ENCODE peak calls at places on chromosomes 16 and 17, in nine cellular contexts. Q is foreskin keratinocyte; M is pancreas; O is left cardiac atrium; R is activated CD8-positive, alpha-beta memory T cell treated with anti-CD3 and anti-CD28 coated beads, Interleukin-2, amount 10 ng/mL, durations not matched to agents 7 days and 5 days; D is left colon; L is heart right ventricle; K is RWPE2; W is lower lobe of right lung. F is an unnamed sample.

GRCh38 chr16:22397459-22397858 is 23.0 kb upstream of the CDR2 start:
- ATAC-seq in K (peak; percentile 92), R (no peak), O (no peak), M (no peak), L (no peak), D (no peak), Q (no peak), W (no peak), F (no peak)

GRCh38 chr17:8091033-8091687 is 3.6 kb upstream of the ALOX12B start:
- ATAC-seq in M (no peak), Q (peak; percentile 21), K (no peak), R (no peak), D (no peak), O (no peak), W (no peak), L (no peak), F (peak; percentile 90)

GRCh38 chr17:27558842-27559505 is 72.0 kb upstream of the LGALS9 start:
- ATAC-seq in K (no peak), M (peak; percentile 15), W (peak; percentile 50), Q (no peak), R (no peak), O (no peak), L (no peak), D (peak; percentile 75), F (no peak)

GRCh38 chr16:49528035-49528434 is 154.4 kb downstream of the C16orf78 start:
- ATAC-seq in K (peak; percentile 70), R (no peak), O (peak; percentile 57), W (no peak), M (no peak), D (no peak), Q (peak; percentile 16), L (no peak), F (no peak)

GRCh38 chr16:11063432-11064201 is 119.3 kb downstream of the CLEC16A start:
- ATAC-seq in R (no peak), W (no peak), K (no peak), L (no peak), M (no peak), D (no peak), O (no peak), Q (no peak), F (no peak)

GRCh38 chr17:43531082-43531378 is 15.1 kb downstream of the ETV4 start:
- ATAC-seq in Q (no peak), O (no peak), D (no peak), M (peak; percentile 3), L (no peak), W (no peak), K (no peak), R (no peak), F (no peak)

GRCh38 chr16:29662729-29663019 is 373 bp upstream of the SPN start:
- ATAC-seq in R (peak; percentile 43), O (no peak), L (no peak), M (no peak), Q (no peak), D (no peak), K (no peak), W (no peak), F (no peak)

GRCh38 chr17:72107100-72107499 is 13.7 kb upstream of the SOX9 start:
- ATAC-seq in L (no peak), D (no peak), Q (no peak), W (no peak), R (no peak), O (no peak), M (no peak), K (no peak), F (no peak)

GRCh38 chr16:49958474-49958873 is 66.6 kb upstream of the CNEP1R1 start:
- ATAC-seq in W (peak; percentile 81), M (no peak), L (no peak), R (no peak), D (no peak), K (no peak), Q (no peak), O (no peak), F (no peak)

GRCh38 chr16:82980810-82981209 is 354.0 kb downstream of the CDH13 start:
- ATAC-seq in L (no peak), M (no peak), W (no peak), O (no peak), Q (no peak), K (no peak), R (no peak), D (no peak), F (no peak)

GRCh38 chr17:66006654-66007053 is 185.3 kb downstream of the CEP112 start:
- ATAC-seq in L (no peak), M (no peak), W (no peak), K (no peak), R (no peak), D (no peak), Q (no peak), O (no peak), F (no peak)

GRCh38 chr17:9003355-9004131 is 17.8 kb upstream of the NTN1 start:
- ATAC-seq in O (peak; percentile 32), M (no peak), W (no peak), K (no peak), D (no peak), Q (no peak), L (no peak), R (no peak), F (no peak)

GRCh38 chr16:711084-711483 is 3.8 kb upstream of the METRN start:
- ATAC-seq in R (no peak), W (no peak), M (no peak), O (no peak), K (no peak), D (no peak), Q (no peak), L (no peak), F (no peak)

GRCh38 chr16:75402821-75403475 is 30.4 kb downstream of the CFDP1 start:
- ATAC-seq in L (no peak), D (peak; percentile 31), O (peak; percentile 45), K (no peak), Q (peak; percentile 53), R (peak; percentile 64), W (peak; percentile 54), M (peak; percentile 44), F (peak; percentile 48)

GRCh38 chr17:603405-604193 is 111.0 kb downstream of the VPS53 start:
- ATAC-seq in K (no peak), M (no peak), W (no peak), R (no peak), O (no peak), Q (no peak), D (no peak), L (no peak), F (no peak)

GRCh38 chr17:64218066-64218465 is 45.0 kb downstream of the TEX2 start:
- ATAC-seq in L (no peak), O (no peak), K (no peak), Q (no peak), M (no peak), W (peak; percentile 38), D (no peak), R (peak; percentile 49), F (peak; percentile 44)